ENCODE peak calls at places on chromosomes 12 and 14, in ten cellular contexts. X is cardiac muscle cell, R is astrocyte of the spinal cord, J is IMR-90, C is fibroblast of lung, P is heart right ventricle, O is MM.1S, D is pancreas, W is transverse colon, H is foreskin fibroblast. L is an unnamed sample.

GRCh38 chr14:38839743-38840375 is 263.2 kb downstream of the SEC23A start:
- DNase-seq in D (no peak), J (no peak), W (no peak), P (no peak), O (no peak), R (peak; percentile 25), H (peak; percentile 26), C (peak; percentile 2), X (peak; percentile 18), L (peak; percentile 24)

GRCh38 chr14:70856851-70857498 is 47.7 kb upstream of the MAP3K9 start:
- DNase-seq in J (peak; percentile 96), P (no peak), H (peak; percentile 86), O (no peak), W (no peak), R (peak; percentile 93), D (no peak), X (peak; percentile 56), C (peak; percentile 73), L (peak; percentile 90)

GRCh38 chr12:69189378-69189978 is 49.9 kb upstream of the CPSF6 start:
- DNase-seq in R (no peak), X (no peak), P (no peak), J (no peak), W (no peak), C (no peak), D (no peak), O (no peak), H (no peak), L (no peak)

GRCh38 chr14:97299661-97300060 is 502.5 kb downstream of the VRK1 start:
- DNase-seq in C (no peak), J (no peak), R (no peak), O (no peak), X (no peak), P (no peak), D (no peak), W (no peak), H (no peak), L (no peak)

GRCh38 chr12:26030371-26030770 is 71.9 kb downstream of the RASSF8 start:
- DNase-seq in H (no peak), X (no peak), D (no peak), C (no peak), J (no peak), P (no peak), O (no peak), R (no peak), W (no peak), L (no peak)

GRCh38 chr12:130706311-130706710 is 9.8 kb downstream of the RIMBP2 start:
- DNase-seq in J (no peak), P (no peak), H (no peak), W (no peak), X (no peak), C (no peak), O (no peak), R (no peak), D (peak; percentile 35), L (no peak)

GRCh38 chr14:30118992-30119640 is 191.5 kb upstream of the PRKD1 start:
- DNase-seq in W (no peak), O (no peak), H (no peak), P (no peak), J (no peak), R (no peak), C (no peak), D (no peak), X (no peak), L (no peak)

GRCh38 chr14:99122521-99123125 is 149.4 kb downstream of the BCL11B start:
- DNase-seq in W (no peak), J (no peak), O (no peak), R (no peak), P (peak; percentile 1), C (no peak), X (no peak), D (no peak), H (no peak), L (no peak)

DNA sequence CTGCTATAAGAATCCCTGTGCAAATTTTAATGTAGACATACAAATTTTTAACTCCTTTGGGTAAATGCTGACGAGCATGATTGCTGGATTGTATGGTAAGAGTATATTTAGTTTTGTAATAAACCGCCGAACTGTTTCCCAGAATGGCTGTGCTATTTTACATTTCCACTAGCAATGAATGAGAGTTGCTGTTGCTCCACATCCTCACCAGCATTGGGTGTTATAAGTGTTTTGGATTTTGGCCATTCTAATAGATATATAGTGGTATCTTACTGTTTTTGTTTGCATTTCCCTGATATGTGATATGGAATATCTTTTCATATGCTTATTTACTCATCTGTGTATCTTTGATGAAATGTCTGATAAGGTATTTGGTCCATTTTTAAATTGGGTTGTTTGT is 23.7 kb downstream of the ETNK1 start:
- DNase-seq in C (no peak), O (no peak), J (no peak), X (no peak), D (no peak), P (no peak), R (no peak), W (no peak), H (no peak), L (no peak)
- TF ChIP-seq CTCF in C (no peak), O (no peak), J (no peak), X (no peak), D (no peak), P (no peak), R (no peak), W (no peak), H (no peak), L (no peak)

GRCh38 chr12:122061253-122061652 is 17.3 kb upstream of the MLXIP start:
- DNase-seq in J (no peak), D (no peak), P (no peak), O (no peak), R (no peak), W (no peak), C (no peak), H (no peak), X (no peak), L (no peak)

GRCh38 chr12:122063691-122064033 is 14.9 kb upstream of the MLXIP start:
- DNase-seq in C (no peak), R (no peak), X (peak; percentile 36), W (no peak), D (no peak), H (no peak), P (peak; percentile 17), J (no peak), O (no peak), L (no peak)

GRCh38 chr12:122062832-122063690 is 15.5 kb upstream of the MLXIP start:
- DNase-seq in W (peak; percentile 71), H (peak; percentile 89), D (peak; percentile 72), P (peak; percentile 41), O (no peak), C (peak; percentile 92), R (peak; percentile 83), X (peak; percentile 87), J (peak; percentile 66), L (peak; percentile 92)

GRCh38 chr12:122064780-122065588 is 13.6 kb upstream of the MLXIP start:
- DNase-seq in D (no peak), O (no peak), P (no peak), H (peak; percentile 98), J (peak; percentile 86), R (peak; percentile 82), C (peak; percentile 81), X (peak; percentile 92), W (no peak), L (peak; percentile 72)

DNA sequence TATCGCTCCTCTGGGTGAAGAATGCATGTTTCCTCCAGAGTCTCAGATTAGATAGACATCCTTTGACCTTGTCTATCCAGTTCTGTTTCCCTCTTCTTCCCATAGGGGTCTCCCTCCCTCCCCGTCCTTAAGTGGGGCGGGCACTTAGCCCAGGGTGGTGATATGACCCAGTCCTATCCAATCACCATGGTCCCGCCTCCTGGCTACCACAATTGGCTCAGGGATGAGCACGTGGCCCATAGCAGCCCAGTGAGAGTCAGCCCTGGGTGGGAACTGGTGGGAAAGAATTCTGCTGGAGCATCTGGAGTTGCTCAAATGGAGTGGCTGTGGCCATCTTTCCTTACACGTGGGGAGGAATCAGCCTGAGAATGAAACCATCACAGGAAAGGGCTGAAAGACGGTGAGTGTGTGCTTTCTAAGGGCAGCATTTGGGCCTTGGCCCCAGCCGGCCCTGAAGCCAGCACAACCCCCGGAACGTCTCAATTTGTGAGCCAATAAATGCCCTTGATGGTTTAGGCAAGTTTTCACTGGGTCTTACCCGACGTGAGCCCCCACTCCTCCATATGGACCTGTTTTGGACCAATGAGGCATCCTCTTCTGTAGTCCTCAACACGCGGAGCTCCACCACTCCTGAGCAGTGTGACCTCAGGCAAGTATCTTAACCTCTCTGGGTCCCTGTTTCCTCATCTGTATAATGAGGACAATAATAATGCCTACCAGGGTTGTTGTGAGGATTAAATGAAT is 14.3 kb upstream of the MLXIP start:
- DNase-seq in P (peak; percentile 91), D (peak; percentile 81), X (peak; percentile 99), C (peak; percentile 97), J (peak; percentile 90), H (peak; percentile 97), O (peak; percentile 63), W (peak; percentile 88), R (peak; percentile 92), L (peak; percentile 91)
- H3K4me3 ChIP-seq in P (peak overlapping the region; percentile 21), D (peak overlapping the region; percentile 47), X (no peak overlapping the region), C (no peak overlapping the region), J (no peak overlapping the region), H (no peak overlapping the region), O (no peak overlapping the region), W (peak overlapping the region; percentile 15), R (peak overlapping the region; percentile 4), L (no peak overlapping the region)

DNA sequence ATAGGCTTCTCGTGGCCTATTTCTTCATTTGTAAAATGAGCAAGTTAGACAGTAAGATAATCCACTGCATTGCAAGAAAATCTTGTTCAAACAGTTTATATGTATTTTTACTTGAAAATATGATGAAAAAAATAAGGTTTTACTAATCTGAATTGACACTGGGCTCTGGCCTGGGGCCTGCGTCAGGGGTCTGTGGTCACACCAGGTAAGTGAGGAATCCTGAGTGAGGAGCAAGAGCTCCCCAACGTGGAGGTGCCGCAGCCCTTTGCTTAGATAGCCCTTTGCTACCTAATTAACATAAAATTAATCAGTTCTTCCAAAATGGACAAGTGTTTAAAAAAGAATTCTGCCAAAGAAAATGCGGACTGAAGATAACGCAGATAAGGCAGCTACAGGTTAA is 39.1 kb upstream of the STAB2 start:
- DNase-seq in O (no peak), W (no peak), X (no peak), H (no peak), R (no peak), J (no peak), D (no peak), C (no peak), P (no peak), L (no peak)
- TF ChIP-seq CTCF in O (no peak), W (no peak), X (no peak), H (no peak), R (no peak), J (no peak), D (no peak), C (no peak), P (no peak), L (no peak)

GRCh38 chr12:116880817-116881324 is 370 bp downstream of the HRK start:
- DNase-seq in C (peak; percentile 18), H (peak; percentile 70), R (no peak), J (peak; percentile 45), P (peak; percentile 10), O (peak; percentile 59), X (peak; percentile 43), D (peak; percentile 82), W (peak; percentile 24), L (peak; percentile 60)

GRCh38 chr12:116881867-116882507 is 746 bp upstream of the HRK start:
- DNase-seq in C (no peak), D (no peak), J (no peak), H (no peak), R (no peak), X (no peak), W (no peak), O (no peak), P (no peak), L (no peak)

GRCh38 chr12:116882742-116883141 is 1.5 kb upstream of the HRK start:
- DNase-seq in X (peak; percentile 54), D (no peak), J (peak; percentile 61), O (no peak), R (peak; percentile 31), P (no peak), W (no peak), C (peak; percentile 53), H (peak; percentile 60), L (peak; percentile 34)

GRCh38 chr12:116880213-116880816 is 926 bp downstream of the HRK start:
- DNase-seq in O (no peak), D (no peak), C (peak; percentile 29), P (no peak), X (peak; percentile 8), W (no peak), J (no peak), H (peak; percentile 30), R (peak; percentile 41), L (peak; percentile 14)

DNA sequence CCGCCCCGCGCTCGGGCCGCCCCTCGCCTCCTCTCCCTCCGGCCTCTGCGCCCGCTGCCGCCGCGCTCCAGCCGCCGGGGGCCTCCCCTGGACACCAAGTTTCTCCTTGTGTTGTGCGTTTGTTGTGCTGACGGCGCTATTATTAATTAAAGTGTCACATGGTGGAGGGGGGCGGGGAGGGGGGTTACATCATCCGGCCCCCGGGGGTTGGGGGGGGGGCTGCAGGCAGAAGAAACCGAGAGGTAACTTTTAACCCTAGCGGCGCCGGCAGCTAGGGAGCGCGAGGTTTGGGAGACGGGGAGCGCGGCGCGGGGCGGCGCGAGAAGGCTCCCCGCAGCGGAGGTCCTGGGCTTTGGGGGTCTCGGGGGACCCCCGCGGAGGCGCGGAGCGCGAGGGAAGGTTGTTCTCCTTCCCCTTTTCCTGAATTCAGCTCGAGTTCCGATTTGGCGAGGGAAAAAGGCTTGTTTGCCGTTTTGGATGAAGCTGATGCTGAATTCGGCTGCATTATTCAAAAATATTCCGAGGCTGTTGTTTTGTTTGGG is at the start of gene HRK:
- DNase-seq in H (no peak), X (peak; percentile 17), W (no peak), J (no peak), O (peak; percentile 21), R (no peak), P (peak; percentile 6), C (no peak), D (peak; percentile 49), L (peak; percentile 12)
- H3K4me3 ChIP-seq in H (no peak within 1 kb of the TSS), X (peak within 1 kb of the TSS; percentile 45), W (peak within 1 kb of the TSS; percentile 49), J (peak within 1 kb of the TSS; percentile 31), O (peak within 1 kb of the TSS; percentile 57), R (no peak within 1 kb of the TSS), P (peak within 1 kb of the TSS; percentile 47), C (no peak within 1 kb of the TSS), D (peak within 1 kb of the TSS; percentile 25), L (no peak within 1 kb of the TSS)